ENCODE peak calls at places on chromosomes 16 and 17, in seven cellular contexts. Q is fibroblast of lung, M is nephron progenitor cell, E is AG10803, X is left lung, Z is sigmoid colon, K is Caco-2. P is an unnamed sample.

GRCh38 chr17:1742371-1743093 is at the start of gene SERPINF2:
- DNase-seq in K (peak; percentile 59), X (no peak), Z (no peak), Q (no peak), E (no peak), M (no peak), P (no peak)

GRCh38 chr16:11621920-11622651 is 35.4 kb upstream of the LITAF start:
- DNase-seq in K (no peak), Q (no peak), E (no peak), Z (no peak), M (peak; percentile 33), X (no peak), P (no peak)

GRCh38 chr17:33463887-33464286 is 170.8 kb upstream of the ASIC2 start:
- DNase-seq in E (peak; percentile 11), X (no peak), Z (no peak), K (no peak), M (no peak), Q (no peak), P (no peak)

GRCh38 chr16:59201821-59202220 is 467.7 kb upstream of the GOT2 start:
- DNase-seq in X (no peak), Q (no peak), Z (no peak), M (no peak), E (no peak), K (no peak), P (no peak)

GRCh38 chr17:72411124-72411563 is 290.3 kb downstream of the SOX9 start:
- DNase-seq in Q (peak; percentile 67), X (no peak), E (no peak), M (no peak), K (no peak), Z (no peak), P (no peak)

GRCh38 chr17:62797959-62798358 is 10.2 kb downstream of the MARCHF10 start:
- DNase-seq in M (no peak), K (no peak), Q (no peak), Z (no peak), E (peak; percentile 16), X (no peak), P (no peak)

GRCh38 chr17:36592316-36592710 is 634 bp downstream of the DHRS11 start:
- DNase-seq in Q (peak; percentile 28), E (no peak), Z (peak; percentile 67), M (peak; percentile 40), X (peak; percentile 43), K (peak; percentile 45), P (no peak)

GRCh38 chr17:1201132-1201702 is 21.4 kb upstream of the ABR start:
- DNase-seq in K (no peak), Z (no peak), Q (no peak), M (no peak), E (no peak), X (no peak), P (no peak)

GRCh38 chr17:50129303-50129945 is 536 bp downstream of the SAMD14 start:
- DNase-seq in X (no peak), K (peak; percentile 69), E (peak; percentile 63), M (peak; percentile 73), Q (peak; percentile 58), Z (no peak), P (no peak)

GRCh38 chr17:58595194-58595792 is 80.9 kb upstream of the MTMR4 start:
- DNase-seq in Z (peak; percentile 28), Q (no peak), X (no peak), E (no peak), M (no peak), K (peak; percentile 20), P (no peak)
- TF ChIP-seq CTCF in Z (no peak), Q (no peak), X (no peak), E (no peak), M (no peak), K (no peak), P (no peak)

DNA sequence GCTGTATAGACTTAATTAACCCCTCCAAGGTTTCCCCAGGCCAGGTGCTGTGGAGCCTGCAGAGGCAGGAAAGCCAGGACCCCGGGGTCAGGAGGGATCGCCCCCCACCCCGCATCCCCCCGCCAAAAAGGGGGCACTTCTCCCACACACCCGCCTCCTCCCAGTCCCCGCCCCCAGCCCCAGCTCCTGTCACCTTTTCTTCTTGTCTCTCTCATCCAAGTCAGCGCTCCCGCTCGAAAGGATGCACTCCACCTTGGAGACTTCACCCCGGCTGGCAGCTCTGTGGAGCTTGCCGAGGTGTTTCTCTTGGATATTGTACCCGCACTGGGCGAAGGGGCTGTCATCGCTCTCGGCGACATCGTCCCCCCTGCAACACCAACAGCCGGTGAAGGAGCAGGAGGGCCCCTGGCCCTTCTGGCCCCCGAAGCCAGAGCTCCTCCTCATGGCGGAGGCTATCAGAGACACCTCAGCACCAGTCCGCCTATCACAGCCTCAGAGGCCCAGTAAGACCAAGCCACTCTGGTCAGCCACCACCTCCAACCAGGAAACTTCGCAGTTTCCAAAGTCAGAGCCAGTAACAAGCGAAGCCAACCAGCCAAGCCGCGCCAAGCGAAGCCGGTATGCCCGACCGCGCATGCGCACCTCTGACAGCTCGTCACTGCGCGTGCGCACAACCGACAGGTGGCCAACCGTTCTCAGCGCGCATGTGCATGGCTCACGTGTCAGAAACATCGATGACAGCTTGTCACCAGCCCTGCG is 52.5 kb downstream of the SHCBP1 start:
- DNase-seq in Q (no peak), K (no peak), X (no peak), Z (no peak), M (no peak), E (no peak), P (no peak)
- TF ChIP-seq CTCF in Q (no peak), K (no peak), X (no peak), Z (no peak), M (no peak), E (no peak), P (no peak)

DNA sequence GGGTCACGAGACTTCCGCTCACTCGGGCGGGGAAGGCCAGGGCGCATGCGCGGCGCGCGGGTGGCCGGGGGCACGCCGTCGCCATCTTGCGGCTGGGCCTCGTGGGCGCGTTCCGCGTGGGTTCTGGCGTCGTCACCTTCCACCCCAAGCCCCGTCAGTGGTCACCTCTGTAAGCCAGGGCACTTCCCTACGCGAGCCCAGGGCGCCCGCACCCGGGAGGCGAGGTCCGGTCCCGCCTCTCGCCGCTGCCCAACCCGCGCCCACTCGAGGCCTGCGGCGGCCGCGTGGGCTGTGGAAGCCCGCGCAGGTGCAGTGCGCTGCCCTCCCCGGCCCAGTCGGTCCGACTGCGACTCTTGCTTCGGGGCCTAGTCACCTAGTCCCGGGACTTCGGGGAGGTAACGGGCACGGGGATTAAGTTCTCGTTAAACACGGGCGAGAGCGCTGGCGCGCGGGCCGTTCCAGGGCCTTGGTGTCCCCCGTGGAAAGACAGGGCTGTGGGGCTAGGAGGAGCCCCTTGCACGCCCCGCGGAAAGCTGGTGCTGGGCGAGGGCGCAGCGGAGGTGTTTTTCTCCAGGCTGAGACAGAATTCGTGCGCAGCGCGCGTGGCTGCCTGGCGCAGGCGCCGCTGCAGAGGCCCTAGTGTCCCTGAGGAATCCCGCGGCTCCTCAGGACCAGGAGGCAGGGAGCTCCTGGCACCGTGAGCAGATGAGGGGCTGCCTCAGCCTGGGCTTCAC is 417 bp upstream of the ARHGDIA start:
- DNase-seq in E (peak; percentile 89), M (peak; percentile 92), Z (peak; percentile 98), K (peak; percentile 97), Q (peak; percentile 78), X (peak; percentile 94), P (peak; percentile 96)
- TF ChIP-seq CTCF in E (peak; percentile 17), M (no peak), Z (no peak), K (peak; percentile 52), Q (no peak), X (no peak), P (no peak)

GRCh38 chr17:64216385-64217248 is 46.4 kb downstream of the TEX2 start:
- DNase-seq in E (no peak), M (no peak), X (no peak), K (peak; percentile 75), Q (peak; percentile 69), Z (no peak), P (no peak)
- TF ChIP-seq CTCF in E (no peak), M (no peak), X (no peak), K (peak; percentile 30), Q (no peak), Z (no peak), P (no peak)

DNA sequence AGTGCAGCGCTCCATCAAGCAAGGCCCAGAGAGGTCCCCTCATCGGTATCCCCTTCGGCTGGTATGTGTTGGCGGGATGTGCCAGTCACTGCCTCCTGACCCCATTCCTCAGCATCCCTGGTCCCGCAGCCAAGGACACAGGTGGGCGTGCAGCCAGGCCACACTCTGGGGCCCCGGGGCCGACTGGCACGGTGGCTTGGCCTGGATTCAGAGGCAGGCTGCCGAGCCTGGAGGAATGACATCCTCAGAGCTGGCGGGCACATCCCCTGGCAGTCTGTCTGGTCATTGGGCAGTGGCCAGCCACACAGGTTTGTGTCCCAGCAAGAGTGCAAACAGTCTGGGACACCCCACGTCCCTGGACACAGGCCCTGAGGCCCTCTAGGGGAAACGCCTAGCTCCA is 111.1 kb downstream of the SDK2 start:
- DNase-seq in Q (no peak), X (no peak), E (no peak), K (no peak), M (no peak), Z (no peak), P (no peak)
- TF ChIP-seq CTCF in Q (no peak), X (no peak), E (no peak), K (no peak), M (no peak), Z (no peak), P (no peak)

DNA sequence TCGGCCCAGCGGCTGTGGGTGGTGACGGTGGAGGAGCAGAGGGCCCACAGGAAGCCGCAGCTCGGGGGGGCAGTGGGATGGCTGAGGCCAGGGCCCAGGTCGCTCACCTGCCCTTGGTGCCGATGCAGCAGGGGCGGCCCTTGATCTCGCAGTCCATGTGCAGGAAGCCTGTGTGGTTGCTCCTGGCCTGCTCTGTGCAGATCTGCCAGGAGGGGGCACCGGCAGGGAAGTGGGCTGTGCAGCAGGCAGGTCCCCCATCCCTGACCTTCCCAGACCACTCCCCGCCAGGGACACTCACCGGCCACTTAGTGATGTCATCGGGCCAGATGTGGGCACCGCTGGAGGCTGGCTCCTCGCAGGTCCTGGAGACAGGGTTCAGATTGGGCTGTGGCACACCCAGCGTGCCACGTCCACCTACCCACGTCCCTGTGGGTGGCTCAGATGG is 6.2 kb downstream of the AANAT start:
- DNase-seq in X (no peak), Q (no peak), M (peak; percentile 61), K (peak; percentile 61), Z (no peak), E (no peak), P (peak; percentile 70)
- TF ChIP-seq CTCF in X (no peak), Q (peak; percentile 25), M (peak; percentile 44), K (peak; percentile 20), Z (no peak), E (peak; percentile 26), P (no peak)

DNA sequence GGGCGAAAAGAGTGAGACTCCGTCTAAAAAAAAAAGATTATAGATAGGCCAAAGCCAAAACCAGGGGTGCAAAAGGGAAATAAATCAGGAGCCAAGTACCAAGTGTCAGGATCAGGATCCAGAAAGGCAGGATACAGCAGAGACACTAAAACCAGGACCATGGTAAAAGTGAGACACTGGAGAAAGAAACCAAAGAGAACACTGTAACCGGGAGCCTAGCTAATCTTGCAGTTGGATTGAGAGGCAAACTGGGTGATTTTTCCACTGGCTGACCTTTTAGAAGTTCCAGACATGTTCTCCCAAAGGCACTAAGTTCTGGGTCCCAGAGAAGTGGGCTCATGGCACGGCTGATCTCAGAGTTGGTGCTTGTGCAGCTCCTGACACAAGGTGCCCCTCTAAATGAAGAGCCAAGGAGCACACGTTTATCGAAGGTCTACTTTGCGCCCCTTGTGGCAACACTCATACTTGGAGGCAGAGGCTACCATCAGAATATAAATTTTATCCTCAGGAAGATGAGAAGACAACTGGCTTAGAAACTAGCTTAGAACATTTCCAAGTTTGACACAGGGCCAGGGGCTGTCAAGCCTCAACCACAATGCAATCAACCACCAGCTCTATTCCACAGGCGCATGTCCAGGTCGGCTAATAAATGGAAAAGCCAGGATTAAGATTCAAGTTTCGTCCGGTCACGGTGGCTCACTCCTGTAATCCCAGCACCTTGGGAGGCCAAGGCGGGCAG is 27.5 kb upstream of the HELZ start:
- DNase-seq in E (no peak), K (no peak), X (no peak), Z (no peak), M (no peak), Q (peak; percentile 3), P (no peak)
- TF ChIP-seq CTCF in E (peak; percentile 34), K (no peak), X (no peak), Z (no peak), M (peak; percentile 34), Q (peak; percentile 34), P (no peak)

P was measured in coronary artery.